ENCODE peak calls at places on chromosomes 12 and 14, in four cellular contexts. H is heart right ventricle, F is H9, X is ascending aorta. Q is an unnamed sample. For H3K27me3, the result is how much of the 10 kb centered on the place peaks cover.

GRCh38 chr14:106268013-106268727 is 741.8 kb downstream of the TMEM121 start:
- DNase-seq in H (no peak), F (no peak), X (no peak), Q (peak)

GRCh38 chr14:87896393-87897380 is 96.3 kb downstream of the GALC start:
- DNase-seq in H (no peak), F (no peak), X (no peak), Q (no peak)

GRCh38 chr12:100669922-100670321 is 96.4 kb downstream of the GAS2L3 start:
- DNase-seq in H (no peak), F (no peak), X (no peak), Q (no peak)

GRCh38 chr12:67220065-67220464 is 49.1 kb upstream of the CAND1 start:
- DNase-seq in H (no peak), F (peak), X (no peak), Q (no peak)

GRCh38 chr14:103762011-103762410 is 46.4 kb downstream of the ZFYVE21 start:
- DNase-seq in H (no peak), F (no peak), X (no peak), Q (no peak)

GRCh38 chr14:24315807-24316596 is 4.7 kb downstream of the LTB4R start:
- DNase-seq in H (peak), F (peak), X (no peak), Q (no peak)

GRCh38 chr12:28951941-28952340 is 197.1 kb upstream of the FAR2 start:
- DNase-seq in H (no peak), F (no peak), X (no peak), Q (no peak)

GRCh38 chr12:118136559-118137003 is 657 bp downstream of the PEBP1 start:
- DNase-seq in H (peak), F (peak), X (no peak), Q (no peak)

GRCh38 chr14:42192659-42193425 is 586.2 kb downstream of the LRFN5 start:
- DNase-seq in H (no peak), F (no peak), X (no peak), Q (no peak)

GRCh38 chr12:20808521-20808920 is 2.0 kb upstream of the SLCO1B3 start:
- DNase-seq in H (no peak), F (no peak), X (no peak), Q (no peak)

GRCh38 chr12:108638141-108638823 is 4.6 kb upstream of the SELPLG start:
- DNase-seq in H (peak), F (peak), X (no peak), Q (no peak)

GRCh38 chr12:117098361-117099217 is 627 bp downstream of the TESC start:
- DNase-seq in H (peak), F (no peak), X (no peak), Q (peak)

GRCh38 chr12:46386360-46386867 is 13.8 kb upstream of the SLC38A2 start:
- DNase-seq in H (no peak), F (no peak), X (no peak), Q (no peak)

GRCh38 chr12:5546616-5547015 is 114.7 kb downstream of the NTF3 start:
- DNase-seq in H (no peak), F (no peak), X (no peak), Q (no peak)

GRCh38 chr12:75550401-75550851 is 39.0 kb upstream of the KRR1 start:
- DNase-seq in H (peak), F (no peak), X (no peak), Q (no peak)

GRCh38 chr12:116559080-116559329 is 176 bp upstream of the MAP1LC3B2 start:
- DNase-seq in H (no peak), F (no peak), X (no peak), Q (no peak)

GRCh38 chr12:57738661-57739237 is at the start of gene AGAP2:
- DNase-seq in H (no peak), F (peak), X (no peak), Q (no peak)

GRCh38 chr12:57522887-57523705 is 472 bp downstream of the MBD6 start:
- DNase-seq in H (peak), F (no peak), X (no peak), Q (no peak)

GRCh38 chr12:49059063-49059384 is 1.6 kb downstream of the KMT2D start:
- DNase-seq in H (no peak), F (no peak), X (no peak), Q (no peak)

GRCh38 chr12:65999564-66000280 is 130.8 kb downstream of the LLPH start:
- DNase-seq in H (no peak), F (no peak), X (no peak), Q (no peak)

GRCh38 chr12:93904124-93904523 is 226.9 kb downstream of the CRADD start:
- DNase-seq in H (no peak), F (no peak), X (no peak), Q (no peak)

GRCh38 chr14:62213516-62213915 is 451.3 kb downstream of the SNAPC1 start:
- DNase-seq in H (no peak), F (no peak), X (no peak), Q (no peak)

GRCh38 chr12:75708829-75709228 is 197.4 kb upstream of the KRR1 start:
- DNase-seq in H (no peak), F (no peak), X (no peak), Q (no peak)

GRCh38 chr12:119128527-119128926 is 50.2 kb upstream of the HSPB8 start:
- DNase-seq in H (no peak), F (no peak), X (no peak), Q (no peak)

GRCh38 chr14:87121716-87122115 is 871.3 kb downstream of the GALC start:
- DNase-seq in H (no peak), F (no peak), X (no peak), Q (no peak)

GRCh38 chr12:459430-460258 is at the start of gene B4GALNT3:
- DNase-seq in H (peak), F (peak), X (peak), Q (peak)

GRCh38 chr12:111055181-111055880 is 135.0 kb upstream of the MYL2 start:
- DNase-seq in H (no peak), F (no peak), X (no peak), Q (no peak)

GRCh38 chr14:45359766-45360165 is 106.8 kb upstream of the MIS18BP1 start:
- DNase-seq in H (no peak), F (no peak), X (no peak), Q (no peak)

GRCh38 chr12:57233357-57234232 is 4.1 kb downstream of the SHMT2 start:
- DNase-seq in H (no peak), F (no peak), X (no peak), Q (no peak)

GRCh38 chr12:27665704-27666103 is 30.5 kb upstream of the REP15 start:
- DNase-seq in H (no peak), F (no peak), X (no peak), Q (no peak)
- H3K27me3 ChIP-seq in H (under half), F (under half), X (under half), Q (under half)

DNA sequence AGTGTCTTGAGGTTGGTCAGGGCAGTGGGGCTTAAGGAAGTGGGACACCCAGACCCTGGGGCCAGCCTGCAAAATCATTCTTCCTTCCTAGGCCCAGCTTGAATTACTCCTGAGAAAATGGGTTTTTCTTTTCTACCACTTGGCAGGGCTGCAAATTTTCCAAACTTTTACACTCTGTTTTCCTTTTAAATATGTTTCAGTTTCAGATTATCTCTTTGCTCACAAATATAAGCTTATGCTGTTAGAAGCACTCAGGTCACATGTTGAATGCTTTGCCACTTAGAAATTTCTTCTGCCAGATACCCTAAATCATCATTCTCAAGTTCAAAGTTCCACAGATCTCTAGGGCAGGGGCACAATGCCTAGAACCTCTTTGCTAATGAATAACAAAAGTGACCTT is 2.9 kb upstream of the LGR5 start:
- DNase-seq in H (no peak), F (no peak), X (no peak), Q (no peak)
- H3K27me3 ChIP-seq in H (half or more), F (under half), X (under half), Q (under half)

DNA sequence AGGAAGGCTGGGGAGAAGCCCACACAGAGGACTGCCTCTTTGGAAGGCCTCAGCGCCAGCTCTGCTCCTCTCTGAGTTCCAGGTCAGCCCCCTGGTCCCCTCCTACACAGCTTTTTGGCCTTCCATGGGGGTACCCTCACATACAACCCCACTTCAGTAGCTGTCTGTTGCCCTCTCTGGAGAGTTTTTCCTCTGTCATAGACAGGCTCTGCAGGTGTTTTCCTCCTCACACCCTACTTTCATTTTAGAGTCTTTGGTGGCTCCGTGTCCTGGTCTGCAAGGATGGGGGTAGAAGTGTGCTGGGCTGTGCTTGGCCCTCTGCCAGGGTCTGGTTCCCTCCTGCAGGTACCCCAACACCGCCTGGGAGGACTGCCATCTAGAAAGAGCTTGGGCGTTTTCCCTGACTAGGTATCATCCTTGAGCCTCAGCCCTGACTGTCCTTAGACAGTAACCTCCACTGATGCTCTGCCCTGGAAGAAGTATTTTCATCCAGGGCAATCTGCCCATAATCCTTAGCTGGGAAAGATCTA is 15.1 kb downstream of the ZDHHC22 start:
- DNase-seq in H (no peak), F (peak), X (no peak), Q (no peak)
- H3K27me3 ChIP-seq in H (under half), F (under half), X (under half), Q (under half)

DNA sequence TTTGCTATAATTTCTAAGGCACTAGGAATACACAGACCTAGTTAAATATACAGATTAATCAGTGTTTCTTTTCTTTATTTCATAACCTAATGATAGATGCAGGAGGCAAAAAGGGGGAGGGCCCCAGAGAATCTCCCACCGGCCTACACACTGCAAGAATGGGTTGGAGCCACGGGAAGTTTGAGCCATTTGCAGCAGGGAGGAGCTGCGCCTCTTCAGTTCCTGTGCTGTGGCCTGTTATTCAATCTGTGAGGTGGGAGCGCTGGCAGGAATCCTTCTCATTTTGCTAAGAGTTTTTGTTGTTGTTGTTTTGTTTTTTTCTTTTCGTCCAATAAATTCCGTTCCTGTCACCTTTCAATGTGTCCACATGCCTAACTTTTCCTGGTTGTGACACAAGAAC is 251.3 kb upstream of the RPL10L start:
- DNase-seq in H (no peak), F (no peak), X (no peak), Q (no peak)
- H3K27me3 ChIP-seq in H (under half), F (under half), X (under half), Q (under half)

GRCh38 chr12:113052326-113052725 is 4.2 kb upstream of the DTX1 start:
- DNase-seq in H (no peak), F (no peak), X (no peak), Q (no peak)
- H3K27me3 ChIP-seq in H (half or more), F (under half), X (under half), Q (under half)

DNA sequence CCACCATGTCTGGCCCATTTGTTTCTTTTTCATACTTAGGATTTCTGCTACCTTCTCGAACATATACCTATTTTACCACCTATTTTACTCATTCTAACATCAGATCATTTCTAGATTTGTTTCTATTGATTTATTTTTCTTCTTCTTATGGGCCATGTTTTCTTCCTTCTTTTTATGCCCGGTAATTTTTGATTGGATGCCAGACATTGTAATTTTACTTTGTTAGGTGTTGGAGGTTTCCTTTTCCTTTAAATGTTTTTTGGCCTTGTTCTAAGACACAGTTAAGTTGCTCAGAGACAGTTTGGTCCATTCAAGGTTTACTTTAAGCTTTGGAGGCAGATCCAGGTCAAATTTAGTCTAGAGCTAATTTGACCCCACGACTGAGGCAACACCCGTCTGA is 14.7 kb upstream of the BEGAIN start:
- DNase-seq in H (no peak), F (no peak), X (no peak), Q (no peak)
- H3K27me3 ChIP-seq in H (half or more), F (under half), X (under half), Q (under half)

GRCh38 chr12:112740387-112740934 is 51.1 kb upstream of the RPH3A start:
- DNase-seq in H (no peak), F (no peak), X (no peak), Q (no peak)
- H3K27me3 ChIP-seq in H (under half), F (under half), X (under half), Q (under half)